ENCODE peak calls at places on chromosomes 12 and 14, in four cellular contexts. One of them, this sample, is unnamed.

GRCh38 chr12:13368431-13368830 is 171.9 kb downstream of the EMP1 start:
- DNase-seq in mesendoderm: peak; percentile 47
- DNase-seq in mesenchymal stem cell: no peak
- DNase-seq in neuronal stem cell: no peak
- DNase-seq in this sample: no peak

GRCh38 chr12:52236386-52237050 is 3.5 kb downstream of the KRT7 start:
- DNase-seq in mesendoderm: no peak
- DNase-seq in mesenchymal stem cell: no peak
- DNase-seq in neuronal stem cell: no peak
- DNase-seq in this sample: no peak

GRCh38 chr12:116598341-116599284 is 39.4 kb downstream of the MAP1LC3B2 start:
- DNase-seq in mesendoderm: peak; percentile 85
- DNase-seq in mesenchymal stem cell: no peak
- DNase-seq in neuronal stem cell: no peak
- DNase-seq in this sample: no peak

GRCh38 chr12:122738561-122738960 is 7.9 kb upstream of the HCAR1 start:
- DNase-seq in neuronal stem cell: no peak
- DNase-seq in mesendoderm: no peak
- DNase-seq in mesenchymal stem cell: no peak
- DNase-seq in this sample: no peak

GRCh38 chr14:54603362-54603761 is 36.4 kb downstream of the SAMD4A start:
- DNase-seq in neuronal stem cell: no peak
- DNase-seq in mesendoderm: no peak
- DNase-seq in mesenchymal stem cell: peak; percentile 91
- DNase-seq in this sample: peak; percentile 82

GRCh38 chr12:503111-503761 is 43.5 kb downstream of the B4GALNT3 start:
- DNase-seq in mesenchymal stem cell: peak; percentile 19
- DNase-seq in mesendoderm: peak; percentile 35
- DNase-seq in neuronal stem cell: no peak
- DNase-seq in this sample: no peak

GRCh38 chr12:3381059-3382047 is 109.7 kb upstream of the PRMT8 start:
- DNase-seq in mesendoderm: no peak
- DNase-seq in mesenchymal stem cell: no peak
- DNase-seq in neuronal stem cell: no peak
- DNase-seq in this sample: no peak

GRCh38 chr12:48956279-48957140 is 777 bp downstream of the ARF3 start:
- DNase-seq in mesenchymal stem cell: peak; percentile 99
- DNase-seq in mesendoderm: peak; percentile 99
- DNase-seq in neuronal stem cell: peak; percentile 86
- DNase-seq in this sample: peak; percentile 97

GRCh38 chr12:31714406-31715271 is 14.2 kb downstream of the AMN1 start:
- DNase-seq in mesendoderm: no peak
- DNase-seq in mesenchymal stem cell: no peak
- DNase-seq in neuronal stem cell: no peak
- DNase-seq in this sample: no peak

GRCh38 chr12:91835693-91836092 is 310.0 kb downstream of the BTG1 start:
- DNase-seq in mesenchymal stem cell: no peak
- DNase-seq in mesendoderm: no peak
- DNase-seq in neuronal stem cell: no peak
- DNase-seq in this sample: no peak

GRCh38 chr14:58747181-58747580 is 109.4 kb downstream of the DACT1 start:
- DNase-seq in neuronal stem cell: no peak
- DNase-seq in mesendoderm: no peak
- DNase-seq in mesenchymal stem cell: peak; percentile 97
- DNase-seq in this sample: peak; percentile 86

GRCh38 chr12:48961331-48961730 is 4.0 kb upstream of the ARF3 start:
- DNase-seq in mesenchymal stem cell: no peak
- DNase-seq in mesendoderm: peak; percentile 57
- DNase-seq in neuronal stem cell: no peak
- DNase-seq in this sample: no peak

GRCh38 chr12:19234171-19234704 is 104.7 kb downstream of the PLEKHA5 start:
- DNase-seq in mesenchymal stem cell: peak; percentile 59
- DNase-seq in neuronal stem cell: no peak
- DNase-seq in mesendoderm: peak; percentile 51
- DNase-seq in this sample: peak; percentile 35

GRCh38 chr12:129571901-129572494 is 331.8 kb downstream of the TMEM132D start:
- DNase-seq in neuronal stem cell: no peak
- DNase-seq in mesendoderm: peak; percentile 71
- DNase-seq in mesenchymal stem cell: no peak
- DNase-seq in this sample: no peak
- H4K8ac ChIP-seq in neuronal stem cell: no peak overlapping the region
- H4K8ac ChIP-seq in mesendoderm: no peak overlapping the region
- H4K8ac ChIP-seq in mesenchymal stem cell: no peak overlapping the region
- H4K8ac ChIP-seq in this sample: no peak overlapping the region

GRCh38 chr12:124006582-124007170 is 33.7 kb downstream of the ZNF664 start:
- DNase-seq in neuronal stem cell: no peak
- DNase-seq in mesenchymal stem cell: no peak
- DNase-seq in mesendoderm: no peak
- DNase-seq in this sample: no peak
- H3K4me3 ChIP-seq in neuronal stem cell: no peak overlapping the region
- H3K4me3 ChIP-seq in mesenchymal stem cell: no peak overlapping the region
- H3K4me3 ChIP-seq in mesendoderm: no peak overlapping the region
- H3K4me3 ChIP-seq in this sample: no peak overlapping the region

GRCh38 chr12:93742086-93742934 is 65.1 kb downstream of the CRADD start:
- DNase-seq in mesendoderm: peak; percentile 81
- DNase-seq in mesenchymal stem cell: peak; percentile 69
- DNase-seq in neuronal stem cell: peak; percentile 36
- DNase-seq in this sample: peak; percentile 60
- H4K8ac ChIP-seq in mesendoderm: no peak overlapping the region
- H4K8ac ChIP-seq in mesenchymal stem cell: peak overlapping the region; percentile 77
- H4K8ac ChIP-seq in neuronal stem cell: no peak overlapping the region
- H4K8ac ChIP-seq in this sample: peak overlapping the region; percentile 93

GRCh38 chr14:51847489-51847796 is 13.0 kb upstream of the GNG2 start:
- DNase-seq in neuronal stem cell: no peak
- DNase-seq in mesenchymal stem cell: no peak
- DNase-seq in mesendoderm: no peak
- DNase-seq in this sample: no peak
- H3K4me3 ChIP-seq in neuronal stem cell: no peak overlapping the region
- H3K4me3 ChIP-seq in mesenchymal stem cell: no peak overlapping the region
- H3K4me3 ChIP-seq in mesendoderm: no peak overlapping the region
- H3K4me3 ChIP-seq in this sample: no peak overlapping the region

GRCh38 chr12:80472912-80473500 is 29.0 kb downstream of the PTPRQ start:
- DNase-seq in neuronal stem cell: peak; percentile 6
- DNase-seq in mesendoderm: peak; percentile 67
- DNase-seq in mesenchymal stem cell: peak; percentile 85
- DNase-seq in this sample: peak; percentile 81

GRCh38 chr12:80470403-80470802 is 26.4 kb downstream of the PTPRQ start:
- DNase-seq in neuronal stem cell: no peak
- DNase-seq in mesenchymal stem cell: no peak
- DNase-seq in mesendoderm: no peak
- DNase-seq in this sample: no peak

GRCh38 chr12:80469681-80470080 is 25.6 kb downstream of the PTPRQ start:
- DNase-seq in mesendoderm: no peak
- DNase-seq in mesenchymal stem cell: no peak
- DNase-seq in neuronal stem cell: no peak
- DNase-seq in this sample: no peak

GRCh38 chr12:80472241-80472640 is 28.2 kb downstream of the PTPRQ start:
- DNase-seq in mesendoderm: no peak
- DNase-seq in mesenchymal stem cell: no peak
- DNase-seq in neuronal stem cell: no peak
- DNase-seq in this sample: peak; percentile 22
- H4K8ac ChIP-seq in mesendoderm: no peak overlapping the region
- H4K8ac ChIP-seq in mesenchymal stem cell: no peak overlapping the region
- H4K8ac ChIP-seq in neuronal stem cell: no peak overlapping the region
- H4K8ac ChIP-seq in this sample: no peak overlapping the region

GRCh38 chr14:99249389-99249788 is 22.6 kb downstream of the BCL11B start:
- DNase-seq in mesenchymal stem cell: no peak
- DNase-seq in mesendoderm: no peak
- DNase-seq in neuronal stem cell: no peak
- DNase-seq in this sample: no peak
- H3K4me3 ChIP-seq in mesenchymal stem cell: no peak overlapping the region
- H3K4me3 ChIP-seq in mesendoderm: no peak overlapping the region
- H3K4me3 ChIP-seq in neuronal stem cell: no peak overlapping the region
- H3K4me3 ChIP-seq in this sample: no peak overlapping the region

GRCh38 chr12:109600995-109601394 is 27.4 kb downstream of the MVK start:
- DNase-seq in mesendoderm: no peak
- DNase-seq in neuronal stem cell: no peak
- DNase-seq in mesenchymal stem cell: no peak
- DNase-seq in this sample: no peak
- H4K8ac ChIP-seq in mesendoderm: no peak overlapping the region
- H4K8ac ChIP-seq in neuronal stem cell: no peak overlapping the region
- H4K8ac ChIP-seq in mesenchymal stem cell: no peak overlapping the region
- H4K8ac ChIP-seq in this sample: no peak overlapping the region

GRCh38 chr12:80596509-80596908 is 110.9 kb upstream of the MYF6 start:
- DNase-seq in mesendoderm: no peak
- DNase-seq in neuronal stem cell: no peak
- DNase-seq in mesenchymal stem cell: no peak
- DNase-seq in this sample: no peak

GRCh38 chr12:80607361-80608135 is 99.9 kb upstream of the MYF6 start:
- DNase-seq in mesendoderm: no peak
- DNase-seq in mesenchymal stem cell: no peak
- DNase-seq in neuronal stem cell: no peak
- DNase-seq in this sample: no peak

GRCh38 chr12:80598004-80598606 is 109.3 kb upstream of the MYF6 start:
- DNase-seq in mesendoderm: peak; percentile 35
- DNase-seq in neuronal stem cell: no peak
- DNase-seq in mesenchymal stem cell: peak; percentile 39
- DNase-seq in this sample: peak; percentile 83

GRCh38 chr12:80602455-80602854 is 105.0 kb upstream of the MYF6 start:
- DNase-seq in neuronal stem cell: no peak
- DNase-seq in mesendoderm: peak; percentile 35
- DNase-seq in mesenchymal stem cell: no peak
- DNase-seq in this sample: no peak
- H3K4me3 ChIP-seq in neuronal stem cell: no peak overlapping the region
- H3K4me3 ChIP-seq in mesendoderm: no peak overlapping the region
- H3K4me3 ChIP-seq in mesenchymal stem cell: no peak overlapping the region
- H3K4me3 ChIP-seq in this sample: no peak overlapping the region

GRCh38 chr12:62438098-62438692 is 28.4 kb upstream of the MON2 start:
- DNase-seq in mesenchymal stem cell: peak; percentile 50
- DNase-seq in neuronal stem cell: peak; percentile 62
- DNase-seq in mesendoderm: peak; percentile 59
- DNase-seq in this sample: peak; percentile 53

GRCh38 chr12:62434504-62435336 is 31.9 kb upstream of the MON2 start:
- DNase-seq in mesenchymal stem cell: no peak
- DNase-seq in neuronal stem cell: no peak
- DNase-seq in mesendoderm: no peak
- DNase-seq in this sample: no peak

GRCh38 chr12:62435337-62436163 is 31.1 kb upstream of the MON2 start:
- DNase-seq in neuronal stem cell: peak; percentile 54
- DNase-seq in mesenchymal stem cell: peak; percentile 71
- DNase-seq in mesendoderm: peak; percentile 88
- DNase-seq in this sample: peak; percentile 63

GRCh38 chr12:62436164-62436503 is 30.5 kb upstream of the MON2 start:
- DNase-seq in neuronal stem cell: no peak
- DNase-seq in mesendoderm: no peak
- DNase-seq in mesenchymal stem cell: no peak
- DNase-seq in this sample: no peak
- H4K8ac ChIP-seq in neuronal stem cell: peak overlapping the region; percentile 89
- H4K8ac ChIP-seq in mesendoderm: no peak overlapping the region
- H4K8ac ChIP-seq in mesenchymal stem cell: peak overlapping the region; percentile 45
- H4K8ac ChIP-seq in this sample: no peak overlapping the region

This sample was measured in IMR-90.